ENCODE peak calls at places on chromosomes 4 and X, in nine cellular contexts. V, U, X, N, G, W, E, Z and K are unnamed samples.

GRCh38 chr4:78653655-78654054 is 102.1 kb downstream of the ANXA3 start:
- DNase-seq in V (no peak), U (no peak), X (no peak), N (no peak), G (peak), W (no peak), E (no peak), Z (no peak), K (no peak)

GRCh38 chr4:109232666-109233065 is 69.8 kb downstream of the COL25A1 start:
- DNase-seq in V (no peak), U (no peak), X (no peak), N (no peak), G (no peak), W (no peak), E (no peak), Z (no peak), K (no peak)

GRCh38 chrX:46059316-46059715 is 485.9 kb downstream of the ZNF674 start:
- DNase-seq in V (no peak), U (no peak), X (no peak), N (no peak), G (no peak), W (no peak), E (no peak), Z (no peak), K (no peak)

GRCh38 chr4:85952982-85953650 is 406.7 kb downstream of the MAPK10 start:
- DNase-seq in V (no peak), U (no peak), X (no peak), N (no peak), G (no peak), W (no peak), E (no peak), Z (no peak), K (no peak)

GRCh38 chrX:80792205-80792604 is 17.5 kb downstream of the BRWD3 start:
- DNase-seq in V (no peak), U (no peak), X (no peak), N (no peak), G (no peak), W (no peak), E (no peak), Z (no peak), K (no peak)

GRCh38 chr4:83651846-83652245 is 115.9 kb downstream of the GPAT3 start:
- DNase-seq in V (no peak), U (no peak), X (no peak), N (no peak), G (no peak), W (no peak), E (no peak), Z (no peak), K (no peak)

GRCh38 chr4:8528713-8529112 is 51.5 kb upstream of the GPR78 start:
- DNase-seq in V (no peak), U (no peak), X (no peak), N (no peak), G (peak), W (no peak), E (peak), Z (no peak), K (no peak)

GRCh38 chr4:169109276-169109675 is 99.2 kb upstream of the CBR4 start:
- DNase-seq in V (no peak), U (no peak), X (no peak), N (no peak), G (no peak), W (peak), E (no peak), Z (no peak), K (no peak)

GRCh38 chr4:41505161-41505653 is 32.8 kb upstream of the LIMCH1 start:
- DNase-seq in V (no peak), U (no peak), X (no peak), N (no peak), G (no peak), W (no peak), E (no peak), Z (no peak), K (peak)

GRCh38 chrX:78957768-78958130 is 12.6 kb downstream of the P2RY10 start:
- DNase-seq in V (no peak), U (no peak), X (no peak), N (no peak), G (no peak), W (no peak), E (no peak), Z (no peak), K (no peak)

GRCh38 chrX:135191838-135192237 is 20.6 kb upstream of the CT55 start:
- DNase-seq in V (no peak), U (no peak), X (no peak), N (no peak), G (no peak), W (no peak), E (no peak), Z (no peak), K (no peak)

GRCh38 chrX:47587091-47587891 is 5.1 kb downstream of the TIMP1 start:
- DNase-seq in V (no peak), U (no peak), X (no peak), N (no peak), G (no peak), W (no peak), E (no peak), Z (no peak), K (no peak)

GRCh38 chr4:11914406-11914805 is 485.7 kb upstream of the HS3ST1 start:
- DNase-seq in V (no peak), U (no peak), X (no peak), N (no peak), G (no peak), W (peak), E (no peak), Z (no peak), K (peak)

GRCh38 chr4:98993419-98994071 is 2.0 kb upstream of the METAP1 start:
- DNase-seq in V (no peak), U (peak), X (no peak), N (no peak), G (no peak), W (no peak), E (no peak), Z (peak), K (no peak)

GRCh38 chr4:87848622-87849351 is 16.0 kb downstream of the MEPE start:
- DNase-seq in V (peak), U (peak), X (peak), N (peak), G (peak), W (peak), E (no peak), Z (peak), K (no peak)
- H3K4me3 ChIP-seq in V (no peak), U (peak), X (peak), N (peak), G (no peak), W (no peak), E (peak), Z (no peak), K (peak)

GRCh38 chr4:90545380-90545779 is 418.2 kb downstream of the CCSER1 start:
- DNase-seq in V (no peak), U (no peak), X (no peak), N (no peak), G (no peak), W (no peak), E (no peak), Z (no peak), K (no peak)
- TF ChIP-seq CTCF in V (no peak), U (no peak), X (no peak), N (no peak), G (no peak), W (no peak), E (no peak), Z (no peak), K (no peak)

DNA sequence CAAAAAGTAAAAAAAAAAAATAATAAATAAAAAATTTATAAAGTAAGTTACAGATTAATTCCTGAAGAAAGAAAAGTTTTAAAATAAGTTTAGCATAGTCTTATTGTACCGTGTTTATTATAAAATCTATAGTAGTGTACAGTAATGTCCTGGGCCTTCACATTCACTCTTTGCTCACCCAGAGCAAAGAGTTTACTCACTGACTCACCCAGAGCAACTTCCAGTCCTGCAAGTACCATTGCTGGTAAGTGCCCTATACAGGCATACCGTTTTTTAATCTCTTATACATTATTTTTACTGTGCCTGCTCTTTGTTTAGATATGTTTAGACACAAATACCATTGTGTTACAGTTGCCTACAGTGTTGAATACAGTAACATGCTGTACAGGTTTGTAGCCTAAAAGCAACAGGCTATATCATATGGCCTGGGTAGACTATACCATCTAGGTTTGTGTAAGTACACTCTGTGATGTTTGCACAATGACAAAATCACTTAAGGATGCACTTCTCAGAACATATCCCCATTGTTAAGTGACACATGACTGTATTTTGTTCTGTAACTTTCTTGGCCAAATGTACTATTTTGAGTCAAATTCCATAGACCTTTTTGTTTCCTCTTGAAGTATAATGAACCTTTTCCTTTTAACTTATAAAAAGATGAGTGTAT is 199.0 kb upstream of the NUDT6 start:
- DNase-seq in V (no peak), U (no peak), X (no peak), N (no peak), G (peak), W (no peak), E (no peak), Z (no peak), K (no peak)
- H3K4me3 ChIP-seq in V (no peak), U (no peak), X (no peak), N (no peak), G (no peak), W (no peak), E (no peak), Z (no peak), K (no peak)

GRCh38 chr4:176422031-176422430 is 102.3 kb downstream of the SPCS3 start:
- DNase-seq in V (no peak), U (no peak), X (no peak), N (no peak), G (no peak), W (no peak), E (no peak), Z (no peak), K (no peak)
- TF ChIP-seq CTCF in V (no peak), U (no peak), X (no peak), N (no peak), G (no peak), W (no peak), E (no peak), Z (no peak), K (no peak)